ENCODE peak calls at places on chromosomes 13 and 19, in five cellular contexts. C is SK-N-SH, P is GM12878, T is K562, G is HepG2. N is an unnamed sample.

GRCh38 chr19:7751157-7751783 is 3.9 kb upstream of the CD209 start:
- DNase-seq in T (no peak), C (no peak), G (no peak), P (peak), N (no peak)

GRCh38 chr19:6536138-6536671 is 5.4 kb downstream of the TNFSF9 start:
- DNase-seq in P (peak), T (peak), C (peak), G (peak), N (peak)

GRCh38 chr19:51210385-51210784 is 14.5 kb upstream of the CD33 start:
- DNase-seq in T (no peak), P (no peak), G (no peak), C (no peak), N (no peak)

GRCh38 chr13:40777166-40777956 is 6.4 kb upstream of the MRPS31 start:
- DNase-seq in P (no peak), C (peak), G (peak), T (peak), N (peak)

GRCh38 chr13:101343128-101343787 is 73.0 kb downstream of the NALCN start:
- DNase-seq in P (no peak), T (no peak), G (no peak), C (no peak), N (no peak)

GRCh38 chr19:55642153-55643002 is 1.1 kb upstream of the ZNF581 start:
- DNase-seq in T (peak), P (no peak), G (no peak), C (peak), N (no peak)

GRCh38 chr13:72221276-72221962 is 354.4 kb upstream of the DACH1 start:
- DNase-seq in G (peak), T (peak), C (no peak), P (no peak), N (peak)

GRCh38 chr13:57640582-57640981 is 9.0 kb downstream of the PCDH17 start:
- DNase-seq in G (no peak), P (no peak), C (no peak), T (no peak), N (no peak)

GRCh38 chr19:38687837-38688378 is 40.5 kb downstream of the ACTN4 start:
- DNase-seq in G (no peak), T (no peak), P (no peak), C (no peak), N (no peak)

GRCh38 chr19:13459351-13459750 is 46.9 kb downstream of the CACNA1A start:
- DNase-seq in P (no peak), G (no peak), T (no peak), C (no peak), N (no peak)

GRCh38 chr19:14412436-14413071 is 6.6 kb downstream of the DDX39A start:
- DNase-seq in C (no peak), P (no peak), G (no peak), T (peak), N (no peak)

GRCh38 chr13:30235206-30235605 is 72.1 kb downstream of the KATNAL1 start:
- DNase-seq in C (no peak), G (no peak), T (no peak), P (no peak), N (no peak)

GRCh38 chr19:13207237-13208130 is 57.3 kb downstream of the IER2 start:
- DNase-seq in P (no peak), G (no peak), T (no peak), C (no peak), N (no peak)

GRCh38 chr19:55697069-55697440 is 22.0 kb downstream of the EPN1 start:
- DNase-seq in C (no peak), T (no peak), G (no peak), P (no peak), N (no peak)

GRCh38 chr19:4814625-4815425 is 16.7 kb downstream of the TICAM1 start:
- DNase-seq in P (no peak), G (no peak), T (no peak), C (no peak), N (no peak)

GRCh38 chr19:6769006-6769637 is 1.9 kb upstream of the SH2D3A start:
- DNase-seq in T (peak), C (peak), P (no peak), G (no peak), N (no peak)

GRCh38 chr13:49303533-49304252 is 56.0 kb downstream of the CDADC1 start:
- DNase-seq in G (peak), T (no peak), C (no peak), P (no peak), N (no peak)

GRCh38 chr19:18939922-18940775 is 868 bp downstream of the HOMER3 start:
- DNase-seq in P (no peak), T (no peak), C (peak), G (no peak), N (no peak)

GRCh38 chr13:86569119-86569518 is 769.9 kb upstream of the SLITRK6 start:
- DNase-seq in T (no peak), P (no peak), C (no peak), G (no peak), N (no peak)

GRCh38 chr19:19554074-19555023 is 16.3 kb downstream of the CILP2 start:
- DNase-seq in C (peak), T (peak), P (no peak), G (no peak), N (no peak)

DNA sequence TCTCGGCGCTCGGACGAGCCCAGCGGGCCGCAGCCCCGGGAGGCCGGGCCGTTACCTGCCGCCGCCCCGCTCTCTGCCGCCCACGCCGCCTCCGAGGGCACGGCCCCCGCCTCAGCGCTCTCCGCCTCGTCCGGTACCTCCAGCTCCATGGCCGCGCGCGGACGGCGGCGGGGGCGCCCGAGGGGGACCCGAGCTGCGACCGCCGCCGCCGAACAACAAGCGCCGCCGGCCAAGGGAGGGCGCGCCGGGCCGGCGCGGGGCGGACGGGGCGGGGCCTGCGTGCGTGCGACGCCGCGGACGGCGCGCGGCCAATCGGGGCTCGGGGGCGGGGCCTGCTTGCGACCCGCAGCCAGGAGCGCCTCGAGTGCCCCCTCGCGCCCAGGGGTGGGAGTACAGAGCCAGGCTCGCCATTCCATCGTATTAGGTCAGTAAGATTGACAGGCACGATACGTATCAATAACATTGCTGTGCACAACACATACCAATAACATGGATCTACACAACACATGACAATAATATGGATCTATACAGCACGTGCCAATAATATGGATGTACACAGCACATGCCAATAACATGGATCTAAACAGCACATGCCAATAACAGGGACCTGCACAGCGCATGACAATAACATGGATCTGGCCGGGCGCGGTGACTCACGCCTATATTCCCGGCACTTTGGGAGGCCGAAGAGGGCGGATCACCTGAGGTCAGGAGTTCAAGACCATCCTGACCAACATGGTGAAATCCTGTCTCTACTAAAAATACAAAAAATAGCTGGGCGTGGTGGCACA is at the start of gene PIP5K1C:
- DNase-seq in P (peak), T (peak), C (peak), G (peak), N (peak)
- TF ChIP-seq CTCF in P (peak), T (peak), C (peak), G (peak), N (peak)

GRCh38 chr13:113192279-113192678 is 16.2 kb downstream of the PCID2 start:
- DNase-seq in G (no peak), P (no peak), T (no peak), C (no peak), N (no peak)
- TF ChIP-seq ZBTB33 in G (no peak), P (no peak), T (no peak), C (no peak), N (no peak)

GRCh38 chr13:28636677-28637317 is 22.1 kb upstream of the POMP start:
- DNase-seq in G (peak), C (peak), T (peak), P (peak), N (peak)
- TF ChIP-seq MAX in G (no peak), C (no peak), T (no peak), P (no peak), N (no peak)

GRCh38 chr19:1383311-1384084 is at the start of gene NDUFS7:
- DNase-seq in T (peak), C (peak), P (peak), G (peak), N (peak)
- TF ChIP-seq CTCF in T (peak), C (peak), P (no peak), G (peak), N (peak)

DNA sequence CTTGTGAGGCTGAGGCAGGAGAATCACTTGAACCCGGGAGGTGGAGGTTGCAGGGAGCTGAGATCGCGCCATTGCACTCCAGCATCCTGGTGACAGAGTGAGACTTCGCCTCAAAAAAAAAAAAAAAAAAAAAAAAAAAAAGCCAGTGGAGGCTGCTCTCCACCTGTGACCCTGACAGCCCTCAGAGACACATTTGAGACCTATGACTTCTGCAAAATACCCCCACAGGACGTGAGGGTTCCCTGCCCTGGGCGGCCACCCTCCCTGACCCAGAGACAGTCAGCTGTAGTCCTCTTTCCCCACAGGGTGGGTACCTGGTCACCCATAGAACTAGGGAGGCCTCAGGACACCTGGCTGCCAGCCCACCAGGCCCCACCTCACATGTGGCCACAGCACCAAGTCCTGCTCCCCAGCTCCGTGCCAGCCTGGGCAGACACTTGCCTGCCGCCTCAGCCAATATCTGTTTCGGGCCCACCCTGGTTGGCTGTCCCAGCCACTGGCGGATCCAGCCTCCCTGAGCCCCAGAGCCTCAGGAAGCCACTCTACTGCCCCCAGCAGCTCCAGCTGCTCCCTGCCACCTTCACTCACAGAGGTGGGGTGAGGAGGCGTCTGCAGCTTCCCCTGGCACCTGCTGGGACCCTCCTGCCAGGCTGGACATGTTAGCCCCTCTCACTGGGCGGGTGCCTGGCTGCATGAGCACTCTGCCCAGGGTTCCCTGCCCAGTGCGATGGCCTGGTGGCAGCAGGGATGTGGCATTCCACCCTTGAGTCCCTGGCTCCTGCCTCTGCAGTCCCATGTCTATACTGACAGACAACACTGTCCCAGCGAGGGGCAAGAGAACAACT is 7.0 kb downstream of the MKNK2 start:
- DNase-seq in G (no peak), T (peak), P (no peak), C (no peak), N (no peak)
- TF ChIP-seq ZBTB33 in G (no peak), T (no peak), P (no peak), C (no peak), N (no peak)

DNA sequence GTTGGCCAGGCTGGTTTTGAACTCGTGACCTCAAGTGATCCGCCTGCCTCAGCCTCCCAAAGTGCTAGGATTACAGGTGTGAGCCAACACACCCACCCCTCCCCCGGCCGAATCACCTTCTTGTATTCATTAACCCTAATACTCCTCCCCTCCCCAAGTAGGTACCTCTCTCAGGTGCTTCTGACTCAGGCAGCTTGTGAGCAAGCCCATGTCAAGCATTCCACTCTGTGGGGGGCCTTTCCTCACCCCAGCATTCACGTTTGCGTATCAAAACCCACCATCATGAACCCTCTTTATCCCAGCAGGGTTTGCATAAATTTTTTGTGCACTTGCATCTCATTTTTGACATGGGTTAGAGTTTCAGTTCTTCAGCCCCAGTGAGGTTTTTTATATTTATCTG is 23.6 kb upstream of the RFXAP start:
- DNase-seq in C (no peak), T (no peak), G (no peak), P (no peak), N (no peak)
- TF ChIP-seq MAX in C (no peak), T (no peak), G (no peak), P (no peak), N (no peak)

GRCh38 chr13:53189162-53189561 is 160.5 kb downstream of the OLFM4 start:
- DNase-seq in G (no peak), P (no peak), C (no peak), T (no peak), N (no peak)
- TF ChIP-seq CTCF in G (no peak), P (no peak), C (no peak), T (no peak), N (no peak)

GRCh38 chr19:53971608-53972007 is 8.9 kb downstream of the CACNG8 start:
- DNase-seq in C (no peak), P (no peak), T (no peak), G (no peak), N (no peak)
- TF ChIP-seq ZBTB33 in C (no peak), P (no peak), T (no peak), G (no peak), N (no peak)

GRCh38 chr19:1691589-1692290 is 39.3 kb upstream of the TCF3 start:
- DNase-seq in P (no peak), C (peak), G (no peak), T (no peak), N (no peak)
- TF ChIP-seq MAX in P (no peak), C (no peak), G (no peak), T (no peak), N (no peak)

GRCh38 chr19:23440207-23440606 is 44.9 kb upstream of the ZNF91 start:
- DNase-seq in P (no peak), G (no peak), C (peak), T (peak), N (no peak)
- TF ChIP-seq CTCF in P (peak), G (no peak), C (no peak), T (peak), N (no peak)